ENCODE peak calls at places on chromosomes 6 and 20, in five cellular contexts. X is suprapubic skin, H is heart left ventricle, J is HEK293T, Z is cardiac fibroblast. K is an unnamed sample.

GRCh38 chr20:21681219-21681931 is 24.1 kb upstream of the PAX1 start:
- DNase-seq in X (peak), H (no peak), J (no peak), Z (no peak), K (no peak)

GRCh38 chr6:3592371-3592941 is 135.6 kb upstream of the SLC22A23 start:
- DNase-seq in X (no peak), H (no peak), J (peak), Z (peak), K (peak)

GRCh38 chr20:4633780-4634179 is 87.9 kb upstream of the PRND start:
- DNase-seq in X (no peak), H (no peak), J (no peak), Z (peak), K (peak)

GRCh38 chr6:28217890-28218289 is 7.2 kb upstream of the ZSCAN9 start:
- DNase-seq in X (no peak), H (no peak), J (no peak), Z (no peak), K (no peak)

GRCh38 chr6:56144538-56145324 is 102.6 kb downstream of the COL21A1 start:
- DNase-seq in X (no peak), H (no peak), J (no peak), Z (peak), K (peak)

GRCh38 chr6:54758340-54758739 is 88.2 kb upstream of the FAM83B start:
- DNase-seq in X (no peak), H (no peak), J (no peak), Z (no peak), K (no peak)

GRCh38 chr20:62104791-62105345 is 17.4 kb upstream of the LSM14B start:
- DNase-seq in X (no peak), H (no peak), J (no peak), Z (no peak), K (no peak)

GRCh38 chr20:16729565-16730460 is at the start of gene SNRPB2:
- DNase-seq in X (peak), H (peak), J (peak), Z (peak), K (peak)

GRCh38 chr6:112065426-112065986 is 11.6 kb downstream of the CCN6 start:
- DNase-seq in X (no peak), H (no peak), J (no peak), Z (no peak), K (no peak)

GRCh38 chr6:113855500-113856010 is 1.6 kb upstream of the MARCKS start:
- DNase-seq in X (no peak), H (no peak), J (peak), Z (peak), K (peak)

GRCh38 chr20:57148266-57148665 is 118.2 kb downstream of the BMP7 start:
- DNase-seq in X (no peak), H (no peak), J (no peak), Z (no peak), K (no peak)

K was measured in astrocyte of the spinal cord.